ENCODE peak calls at places on chromosome 4, in nine cellular contexts. J is CD4-positive, alpha-beta memory T cell; K is non-pigmented ciliary epithelial cell; L is lung microvascular endothelial cell; H is activated CD4-positive, CD25-positive, alpha-beta regulatory T cell; W is posterior cingulate gyrus; D is choroid plexus epithelial cell; A is AG04449; V is C1 segment of cervical spinal cord. Z is an unnamed sample.

GRCh38 chr4:157143365-157143764 is 67.4 kb downstream of the GLRB start:
- DNase-seq in J (no peak), K (no peak), L (no peak), H (no peak), W (no peak), D (no peak), A (no peak), V (no peak), Z (no peak)

GRCh38 chr4:105596676-105597075 is 44.3 kb downstream of the ARHGEF38 start:
- DNase-seq in J (no peak), K (no peak), L (no peak), H (no peak), W (no peak), D (no peak), A (no peak), V (no peak), Z (no peak)

GRCh38 chr4:158821228-158822009 is 52.6 kb downstream of the FNIP2 start:
- DNase-seq in J (no peak), K (no peak), L (no peak), H (no peak), W (no peak), D (peak), A (no peak), V (no peak), Z (no peak)

GRCh38 chr4:7976634-7977033 is 37.0 kb upstream of the AFAP1 start:
- DNase-seq in J (no peak), K (no peak), L (no peak), H (no peak), W (peak), D (no peak), A (no peak), V (no peak), Z (no peak)

GRCh38 chr4:1194028-1194900 is 21.9 kb upstream of the SPON2 start:
- DNase-seq in J (no peak), K (no peak), L (no peak), H (no peak), W (peak), D (peak), A (no peak), V (peak), Z (no peak)

GRCh38 chr4:152029631-152030030 is 268.8 kb upstream of the GATB start:
- DNase-seq in J (no peak), K (no peak), L (no peak), H (no peak), W (no peak), D (no peak), A (no peak), V (no peak), Z (no peak)

GRCh38 chr4:176236909-176237308 is 32.1 kb downstream of the ASB5 start:
- DNase-seq in J (no peak), K (no peak), L (no peak), H (no peak), W (no peak), D (no peak), A (no peak), V (no peak), Z (no peak)

GRCh38 chr4:53895137-53895536 is 169.3 kb downstream of the CHIC2 start:
- DNase-seq in J (no peak), K (no peak), L (no peak), H (no peak), W (no peak), D (peak), A (no peak), V (no peak), Z (no peak)

GRCh38 chr4:148497258-148497657 is 55.0 kb upstream of the NR3C2 start:
- DNase-seq in J (no peak), K (no peak), L (no peak), H (no peak), W (no peak), D (no peak), A (no peak), V (no peak), Z (no peak)

GRCh38 chr4:189804884-189805283 is 135.8 kb upstream of the FRG1 start:
- DNase-seq in J (no peak), K (no peak), L (no peak), H (no peak), W (no peak), D (no peak), A (no peak), V (no peak), Z (no peak)

GRCh38 chr4:121950680-121951569 is 935 bp downstream of the TRPC3 start:
- DNase-seq in J (peak), K (no peak), L (peak), H (no peak), W (peak), D (peak), A (no peak), V (no peak), Z (peak)

GRCh38 chr4:120517966-120518365 is 404.6 kb downstream of the PRDM5 start:
- DNase-seq in J (no peak), K (peak), L (peak), H (no peak), W (no peak), D (peak), A (peak), V (no peak), Z (no peak)

GRCh38 chr4:152073738-152074137 is 312.9 kb upstream of the GATB start:
- DNase-seq in J (no peak), K (no peak), L (peak), H (no peak), W (peak), D (no peak), A (no peak), V (no peak), Z (no peak)

GRCh38 chr4:55673424-55673823 is 37.3 kb upstream of the NMU start:
- DNase-seq in J (no peak), K (no peak), L (no peak), H (no peak), W (no peak), D (no peak), A (no peak), V (no peak), Z (no peak)

GRCh38 chr4:143402776-143403550 is 66.3 kb downstream of the GAB1 start:
- DNase-seq in J (no peak), K (no peak), L (peak), H (no peak), W (no peak), D (no peak), A (no peak), V (no peak), Z (no peak)

GRCh38 chr4:148926861-148927260 is 484.6 kb upstream of the NR3C2 start:
- DNase-seq in J (no peak), K (no peak), L (no peak), H (no peak), W (peak), D (peak), A (no peak), V (no peak), Z (no peak)

GRCh38 chr4:140091305-140091704 is 62.7 kb downstream of the MAML3 start:
- DNase-seq in J (no peak), K (no peak), L (peak), H (no peak), W (no peak), D (no peak), A (no peak), V (no peak), Z (no peak)

GRCh38 chr4:122005064-122005755 is 53.4 kb upstream of the TRPC3 start:
- DNase-seq in J (no peak), K (peak), L (no peak), H (no peak), W (no peak), D (peak), A (peak), V (no peak), Z (no peak)

GRCh38 chr4:24770111-24770584 is 25.2 kb upstream of the SOD3 start:
- DNase-seq in J (no peak), K (peak), L (peak), H (no peak), W (no peak), D (peak), A (no peak), V (no peak), Z (no peak)